ENCODE peak calls at places on chromosome 16, in five cellular contexts. U is AG08395, X is T-helper 1 cell, C is MM.1S, P is AG08396. Q is an unnamed sample.

GRCh38 chr16:83675136-83675535 is 132.6 kb upstream of the HSBP1 start:
- DNase-seq in U (no peak), P (no peak), C (no peak), X (no peak), Q (no peak)

GRCh38 chr16:72482695-72483094 is 310.7 kb upstream of the PMFBP1 start:
- DNase-seq in P (no peak), C (peak), U (no peak), X (peak), Q (no peak)

GRCh38 chr16:79286646-79287423 is 313.7 kb downstream of the MAF start:
- DNase-seq in C (peak), U (no peak), X (peak), P (no peak), Q (peak)

GRCh38 chr16:57479422-57480126 is 6.7 kb downstream of the DOK4 start:
- DNase-seq in X (no peak), P (peak), U (peak), C (no peak), Q (no peak)

GRCh38 chr16:19443659-19444058 is 26.0 kb downstream of the TMC5 start:
- DNase-seq in P (no peak), C (no peak), U (no peak), X (no peak), Q (no peak)

GRCh38 chr16:74718741-74719610 is 18.3 kb upstream of the MLKL start:
- DNase-seq in X (no peak), P (no peak), U (no peak), C (no peak), Q (no peak)

GRCh38 chr16:81181013-81181720 is 57.3 kb upstream of the BCO1 start:
- DNase-seq in C (no peak), X (no peak), P (peak), U (peak), Q (no peak)

GRCh38 chr16:2151188-2152091 is 3.0 kb downstream of the RAB26 start:
- DNase-seq in U (no peak), P (no peak), C (no peak), X (no peak), Q (no peak)

GRCh38 chr16:50839920-50840729 is 98.2 kb downstream of the CYLD start:
- DNase-seq in U (no peak), P (no peak), X (no peak), C (no peak), Q (no peak)

GRCh38 chr16:12289175-12290063 is 312.9 kb downstream of the SNX29 start:
- DNase-seq in U (no peak), P (no peak), X (no peak), C (no peak), Q (no peak)

GRCh38 chr16:84585886-84586285 is 32.0 kb downstream of the COTL1 start:
- DNase-seq in C (peak), X (no peak), P (peak), U (no peak), Q (no peak)

GRCh38 chr16:89584768-89585549 is 9.4 kb downstream of the CPNE7 start:
- DNase-seq in P (no peak), U (no peak), C (no peak), X (no peak), Q (no peak)

GRCh38 chr16:6016530-6017184 is 919.1 kb upstream of the EEF2KMT start:
- DNase-seq in C (peak), U (no peak), P (peak), X (no peak), Q (no peak)

GRCh38 chr16:8686031-8686621 is 11.7 kb downstream of the ABAT start:
- DNase-seq in P (no peak), U (no peak), C (no peak), X (no peak), Q (no peak)

GRCh38 chr16:49587511-49587910 is 213.9 kb downstream of the C16orf78 start:
- DNase-seq in U (no peak), P (no peak), C (no peak), X (no peak), Q (no peak)

GRCh38 chr16:80041399-80041798 is 440.9 kb upstream of the MAF start:
- DNase-seq in P (no peak), U (no peak), C (no peak), X (no peak), Q (no peak)

GRCh38 chr16:81544691-81545365 is 100.2 kb downstream of the CMIP start:
- DNase-seq in C (no peak), X (no peak), U (no peak), P (no peak), Q (no peak)

GRCh38 chr16:86044241-86044671 is 145.3 kb downstream of the IRF8 start:
- DNase-seq in U (peak), C (no peak), X (peak), P (peak), Q (peak)

GRCh38 chr16:55444754-55445485 is 34.1 kb upstream of the MMP2 start:
- DNase-seq in P (no peak), C (no peak), X (no peak), U (no peak), Q (no peak)

GRCh38 chr16:12120331-12120981 is 143.9 kb downstream of the SNX29 start:
- DNase-seq in X (no peak), U (peak), C (no peak), P (peak), Q (no peak)

GRCh38 chr16:30053376-30054015 is 12.1 kb upstream of the ALDOA start:
- DNase-seq in C (no peak), X (no peak), U (peak), P (peak), Q (no peak)

GRCh38 chr16:30609002-30609927 is 924 bp downstream of the ZNF689 start:
- DNase-seq in U (peak), P (peak), X (peak), C (peak), Q (peak)

GRCh38 chr16:27549857-27550581 is at the start of the genes GTF3C1 and KATNIP:
- DNase-seq in P (peak), X (peak), U (peak), C (peak), Q (peak)

GRCh38 chr16:79097090-79097489 is 503.4 kb downstream of the MAF start:
- DNase-seq in P (no peak), X (no peak), C (no peak), U (no peak), Q (no peak)

GRCh38 chr16:75997606-75998005 is 271.3 kb upstream of the CPHXL start:
- DNase-seq in C (no peak), X (no peak), P (no peak), U (no peak), Q (no peak)

GRCh38 chr16:24163935-24164334 is 92.2 kb upstream of the CACNG3 start:
- DNase-seq in X (no peak), P (no peak), C (no peak), U (no peak), Q (no peak)

GRCh38 chr16:3054965-3055733 is 8.8 kb downstream of the MMP25 start:
- DNase-seq in X (peak), P (no peak), C (no peak), U (no peak), Q (no peak)

GRCh38 chr16:15526097-15526496 is 91.7 kb downstream of the BMERB1 start:
- DNase-seq in X (no peak), C (no peak), P (no peak), U (no peak), Q (no peak)

GRCh38 chr16:61792194-61792904 is 243.9 kb downstream of the CDH8 start:
- DNase-seq in U (peak), P (no peak), C (no peak), X (no peak), Q (no peak)

GRCh38 chr16:25134306-25134705 is 22.8 kb downstream of the LCMT1 start:
- DNase-seq in X (no peak), U (no peak), P (no peak), C (no peak), Q (no peak)

GRCh38 chr16:89922477-89922883 is 662 bp upstream of the TUBB3 start:
- DNase-seq in U (peak), X (peak), P (peak), C (no peak), Q (peak)